ENCODE peak calls at places on chromosomes 11 and 22, in six cellular contexts. V, W, H, Q, A and F are unnamed samples.

GRCh38 chr11:86579406-86579731 is 93.0 kb downstream of the ME3 start:
- DNase-seq in W (no peak), A (no peak), V (no peak), H (no peak), Q (no peak), F (no peak)

GRCh38 chr11:81707881-81708280 is 1025.8 kb downstream of the FAM181B start:
- DNase-seq in H (no peak), A (peak; percentile 1), W (no peak), V (peak; percentile 53), Q (no peak), F (no peak)

GRCh38 chr11:34749666-34750659 is 129.1 kb downstream of the EHF start:
- DNase-seq in V (no peak), W (no peak), Q (no peak), A (no peak), H (no peak), F (no peak)

GRCh38 chr22:47784367-47784983 is 1022.0 kb downstream of the TBC1D22A start:
- DNase-seq in W (no peak), V (no peak), H (no peak), A (no peak), Q (no peak), F (no peak)

GRCh38 chr22:20389288-20389687 is 4.7 kb upstream of the ZNF74 start:
- DNase-seq in W (no peak), H (no peak), V (no peak), A (no peak), Q (no peak), F (no peak)

GRCh38 chr11:5522308-5522707 is 5.8 kb upstream of the UBQLNL start:
- DNase-seq in Q (no peak), W (no peak), V (no peak), A (no peak), H (no peak), F (no peak)

GRCh38 chr11:128089962-128090361 is 497.4 kb downstream of the ETS1 start:
- DNase-seq in Q (no peak), W (no peak), A (no peak), V (no peak), H (no peak), F (no peak)

GRCh38 chr11:101523193-101523592 is 60.6 kb downstream of the TRPC6 start:
- DNase-seq in H (no peak), A (no peak), W (no peak), V (no peak), Q (no peak), F (no peak)

GRCh38 chr11:128735935-128736610 is 42.2 kb downstream of the FLI1 start:
- DNase-seq in W (no peak), A (no peak), V (no peak), Q (no peak), H (no peak), F (no peak)

GRCh38 chr11:122285444-122285843 is 169.4 kb upstream of the BLID start:
- DNase-seq in H (no peak), W (no peak), Q (no peak), A (peak; percentile 17), V (no peak), F (no peak)

GRCh38 chr11:16779436-16779835 is 41.0 kb downstream of the C11orf58 start:
- DNase-seq in A (no peak), H (peak; percentile 82), W (no peak), V (peak; percentile 37), Q (no peak), F (peak; percentile 12)

GRCh38 chr22:48858121-48858520 is 969.6 kb downstream of the BRD1 start:
- DNase-seq in Q (no peak), A (no peak), H (no peak), V (no peak), W (no peak), F (no peak)

GRCh38 chr11:111088872-111089271 is 156.7 kb upstream of the POU2AF2 start:
- DNase-seq in W (no peak), Q (no peak), V (no peak), A (no peak), H (no peak), F (no peak)

GRCh38 chr11:113411536-113411935 is 24.0 kb downstream of the ANKK1 start:
- DNase-seq in Q (no peak), W (no peak), A (no peak), V (no peak), H (no peak), F (no peak)

GRCh38 chr22:33579448-33580093 is 340.7 kb downstream of the LARGE1 start:
- DNase-seq in Q (peak; percentile 81), A (peak; percentile 67), W (peak; percentile 41), H (peak; percentile 30), V (peak; percentile 91), F (peak; percentile 1)

GRCh38 chr11:102802341-102802740 is 4.4 kb upstream of the MMP1 start:
- DNase-seq in Q (no peak), A (no peak), H (no peak), W (no peak), V (no peak), F (no peak)

GRCh38 chr22:46843691-46844297 is 81.3 kb downstream of the TBC1D22A start:
- DNase-seq in V (no peak), H (no peak), W (no peak), Q (no peak), A (no peak), F (no peak)

GRCh38 chr22:30516731-30517130 is 11.2 kb upstream of the SEC14L4 start:
- DNase-seq in H (no peak), V (no peak), Q (no peak), W (no peak), A (no peak), F (no peak)

GRCh38 chr22:23832226-23833016 is 6.4 kb downstream of the DERL3 start:
- DNase-seq in H (no peak), W (no peak), A (peak; percentile 69), Q (no peak), V (no peak), F (no peak)

GRCh38 chr11:126432065-126432461 is 76.6 kb downstream of the ST3GAL4 start:
- DNase-seq in A (no peak), H (no peak), Q (no peak), W (no peak), V (no peak), F (no peak)

GRCh38 chr22:42340695-42341383 is 70.4 kb upstream of the TCF20 start:
- DNase-seq in A (peak; percentile 74), H (no peak), W (no peak), Q (no peak), V (peak; percentile 69), F (no peak)

DNA sequence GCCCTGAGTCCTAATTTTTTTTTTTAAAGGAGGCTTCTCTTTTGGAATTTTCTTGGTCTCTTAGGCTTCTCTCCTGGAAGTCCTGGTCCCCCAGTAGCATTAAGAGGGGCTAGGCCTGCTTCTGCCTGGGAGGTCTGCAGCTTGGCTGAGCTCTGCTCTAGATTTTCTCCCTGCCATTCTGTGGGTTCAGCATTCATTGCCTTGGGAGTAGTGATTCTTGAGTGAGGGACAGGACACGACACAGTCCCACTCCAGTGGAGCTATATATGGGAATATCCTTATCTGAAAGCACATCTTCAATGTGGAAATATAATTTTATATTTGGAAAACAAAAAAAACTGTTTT is 3.7 kb downstream of the IGSF22 start:
- DNase-seq in W (no peak), H (no peak), V (no peak), A (no peak), Q (no peak), F (no peak)
- TF ChIP-seq CTCF in W (peak; percentile 6), H (no peak), V (no peak), A (no peak), Q (no peak), F (no peak)

GRCh38 chr22:29109853-29110252 is 37.0 kb downstream of the KREMEN1 start:
- DNase-seq in V (no peak), Q (no peak), A (no peak), W (no peak), H (no peak), F (no peak)
- TF ChIP-seq REST in V (no peak), Q (no peak), A (no peak), W (no peak), H (no peak), F (no peak)

DNA sequence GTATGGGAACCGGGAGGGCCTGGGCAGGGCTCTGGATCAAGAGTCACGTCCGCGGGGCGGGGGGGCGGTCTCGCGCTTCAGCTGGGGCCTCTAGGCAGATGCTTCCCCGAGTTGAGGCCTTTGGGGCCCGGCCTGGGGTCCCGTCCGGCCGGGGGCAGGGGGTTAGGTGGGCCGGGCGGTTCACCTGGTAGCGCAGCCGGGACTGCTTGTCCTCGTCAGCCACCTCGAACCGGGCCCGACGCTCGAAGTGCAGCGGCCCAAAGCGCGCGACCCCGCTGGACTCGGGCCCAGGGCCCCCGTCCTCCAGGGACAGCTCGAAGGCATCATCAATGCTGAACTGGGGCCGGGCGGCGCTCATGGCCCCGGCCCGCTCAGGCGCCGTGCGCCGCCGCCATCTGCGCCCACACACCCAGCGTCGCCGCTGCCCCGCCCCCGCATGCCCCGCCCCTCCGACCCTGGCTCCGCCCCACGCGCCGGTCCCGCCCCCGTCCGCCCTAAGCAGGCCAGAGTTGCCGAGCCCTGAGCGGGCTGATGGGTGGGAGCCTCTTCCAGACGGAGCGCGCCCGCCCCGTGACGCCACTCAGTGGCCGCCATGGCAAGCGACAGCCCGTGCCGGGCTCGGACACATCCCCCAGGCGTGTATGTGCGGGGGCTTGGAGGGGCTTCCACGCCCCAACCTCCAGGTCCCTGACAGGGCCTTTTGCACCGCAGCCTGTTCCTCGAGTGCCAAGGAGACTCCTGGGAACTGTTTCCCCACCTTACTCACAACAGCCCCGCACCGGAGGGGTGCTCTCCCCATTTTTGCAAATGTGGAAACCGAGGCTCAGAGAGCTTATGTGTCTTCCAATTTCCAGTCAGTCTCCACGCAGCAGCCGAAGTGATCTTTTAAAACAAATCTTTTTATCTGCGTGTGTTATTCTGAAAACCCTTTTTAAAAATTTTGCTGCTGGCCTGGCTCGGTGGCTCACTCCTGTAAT is at the start of gene TMEM134:
- DNase-seq in Q (peak; percentile 81), V (peak; percentile 95), W (peak; percentile 81), A (peak; percentile 98), H (peak; percentile 94), F (peak; percentile 82)
- TF ChIP-seq CTCF in Q (peak; percentile 90), V (peak; percentile 62), W (peak; percentile 53), A (peak; percentile 50), H (peak; percentile 84), F (peak; percentile 28)

GRCh38 chr11:7981758-7982157 is 5.4 kb upstream of the EIF3F start:
- DNase-seq in Q (no peak), H (no peak), V (no peak), W (no peak), A (no peak), F (no peak)

GRCh38 chr11:7973011-7973410 is 7.8 kb upstream of the NLRP10 start:
- DNase-seq in H (no peak), A (no peak), V (no peak), Q (no peak), W (no peak), F (no peak)

GRCh38 chr11:7982582-7983119 is 4.5 kb upstream of the EIF3F start:
- DNase-seq in H (no peak), V (no peak), Q (no peak), A (no peak), W (no peak), F (no peak)

GRCh38 chr11:7974668-7975067 is 9.4 kb upstream of the NLRP10 start:
- DNase-seq in V (peak; percentile 50), W (no peak), H (no peak), A (no peak), Q (no peak), F (no peak)

DNA sequence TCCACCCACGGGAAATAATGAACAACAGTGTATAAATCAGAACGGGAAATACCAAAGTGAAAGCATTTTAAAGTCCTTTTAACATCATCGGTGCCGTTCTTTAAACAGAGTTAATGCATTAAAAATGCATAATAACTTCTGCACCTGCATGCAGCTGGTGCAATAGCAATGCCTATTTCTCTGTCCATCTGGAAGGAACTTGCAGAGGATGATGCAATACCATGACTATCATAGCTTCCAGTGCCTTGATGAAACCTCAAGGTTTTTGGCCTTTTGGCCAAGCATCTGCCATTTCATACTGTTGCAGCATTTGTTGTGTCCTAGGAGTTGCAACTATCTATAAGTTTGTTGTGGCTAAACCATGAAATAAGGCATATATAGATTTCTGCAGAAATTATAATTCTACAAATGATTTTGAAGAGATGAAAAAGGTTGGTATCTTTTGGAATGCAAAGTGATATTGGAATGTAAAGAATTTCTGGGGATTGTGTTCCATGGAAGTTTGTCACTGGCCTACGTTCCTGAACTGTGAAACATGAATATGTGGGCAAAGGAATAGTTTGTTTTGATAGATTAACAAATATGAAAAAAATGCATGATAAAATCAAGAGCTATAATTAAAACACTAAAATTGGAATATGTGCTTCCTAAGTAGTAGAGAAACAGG is 9.8 kb upstream of the EIF3F start:
- DNase-seq in W (no peak), V (peak; percentile 50), A (no peak), H (peak; percentile 2), Q (no peak), F (no peak)
- TF ChIP-seq REST in W (no peak), V (no peak), A (no peak), H (no peak), Q (no peak), F (no peak)